ENCODE peak calls at places on chromosome 6, in seven cellular contexts. U is prostate gland, X is H1, I is adrenal gland, R is lower leg skin, K is IMR-90, J is heart left ventricle. L is an unnamed sample.

GRCh38 chr6:133337312-133337711 is 96.2 kb downstream of the EYA4 start:
- DNase-seq in I (no peak), J (no peak), R (no peak), X (no peak), U (no peak), K (peak), L (no peak)

GRCh38 chr6:145372671-145373123 is 362.6 kb downstream of the EPM2A start:
- DNase-seq in I (no peak), X (no peak), U (no peak), J (peak), K (peak), R (no peak), L (no peak)

GRCh38 chr6:148915889-148916288 is 169.1 kb downstream of the UST start:
- DNase-seq in K (no peak), R (no peak), I (no peak), U (no peak), J (no peak), X (no peak), L (no peak)

GRCh38 chr6:90411292-90411781 is 114.7 kb upstream of the BACH2 start:
- DNase-seq in K (no peak), X (no peak), R (no peak), I (no peak), J (no peak), U (no peak), L (no peak)

GRCh38 chr6:44072959-44073611 is 54.2 kb downstream of the MRPL14 start:
- DNase-seq in R (peak), U (peak), I (peak), J (peak), X (no peak), K (peak), L (peak)

GRCh38 chr6:126182650-126183311 is 157.1 kb upstream of the CENPW start:
- DNase-seq in I (no peak), J (no peak), X (no peak), R (no peak), U (no peak), K (no peak), L (no peak)

GRCh38 chr6:14824835-14825223 is 421.0 kb upstream of the JARID2 start:
- DNase-seq in J (no peak), U (no peak), K (no peak), R (no peak), X (no peak), I (no peak), L (no peak)

GRCh38 chr6:89048985-89049384 is 31.6 kb upstream of the PNRC1 start:
- DNase-seq in I (no peak), X (no peak), K (peak), U (no peak), J (no peak), R (peak), L (no peak)

GRCh38 chr6:45970326-45970725 is 45.3 kb downstream of the CLIC5 start:
- DNase-seq in X (no peak), R (no peak), U (no peak), K (no peak), J (no peak), I (no peak), L (peak)

GRCh38 chr6:19368511-19368910 is 468.7 kb upstream of the ID4 start:
- DNase-seq in I (no peak), U (no peak), K (peak), X (no peak), J (no peak), R (no peak), L (no peak)

GRCh38 chr6:125316621-125317020 is 14.9 kb upstream of the HDDC2 start:
- DNase-seq in R (no peak), K (no peak), X (no peak), U (no peak), I (no peak), J (no peak), L (no peak)

GRCh38 chr6:25138024-25138696 is 141.0 kb upstream of the CARMIL1 start:
- DNase-seq in U (peak), K (peak), X (no peak), I (peak), J (peak), R (peak), L (peak)

GRCh38 chr6:143061597-143062385 is 1.1 kb downstream of the AIG1 start:
- DNase-seq in K (peak), I (peak), R (no peak), J (no peak), X (no peak), U (no peak), L (no peak)

GRCh38 chr6:113018351-113019151 is 671.4 kb downstream of the RFPL4B start:
- DNase-seq in X (no peak), J (peak), K (peak), R (no peak), U (peak), I (peak), L (peak)

GRCh38 chr6:143555071-143555492 is 43.6 kb upstream of the FUCA2 start:
- DNase-seq in R (no peak), I (no peak), U (no peak), X (no peak), J (no peak), K (no peak), L (no peak)

GRCh38 chr6:163950159-163950558 is 535.6 kb downstream of the QKI start:
- DNase-seq in I (no peak), U (no peak), R (no peak), X (no peak), J (no peak), K (peak), L (no peak)

GRCh38 chr6:1695546-1696494 is 86.1 kb downstream of the FOXC1 start:
- DNase-seq in J (no peak), I (no peak), U (no peak), K (no peak), R (peak), X (no peak), L (no peak)

GRCh38 chr6:29014729-29015608 is 9.9 kb upstream of the ZNF311 start:
- DNase-seq in R (peak), J (no peak), K (no peak), U (no peak), X (no peak), I (no peak), L (no peak)

GRCh38 chr6:128512296-128512695 is 8.1 kb downstream of the PTPRK start:
- DNase-seq in J (no peak), X (no peak), K (no peak), I (no peak), U (no peak), R (no peak), L (no peak)

GRCh38 chr6:166612471-166612881 is 14.6 kb downstream of the RPS6KA2 start:
- DNase-seq in I (peak), R (peak), J (no peak), X (no peak), K (no peak), U (no peak), L (no peak)

GRCh38 chr6:130810307-130811030 is 16.7 kb upstream of the SMLR1 start:
- DNase-seq in I (no peak), R (no peak), U (no peak), X (no peak), K (peak), J (no peak), L (no peak)

GRCh38 chr6:29021434-29021833 is 16.3 kb upstream of the ZNF311 start:
- DNase-seq in J (no peak), I (no peak), X (no peak), K (no peak), U (no peak), R (no peak), L (no peak)

GRCh38 chr6:21597706-21598273 is 4.2 kb downstream of the SOX4 start:
- DNase-seq in K (no peak), J (no peak), U (no peak), R (no peak), X (no peak), I (no peak), L (peak)

GRCh38 chr6:43740321-43740960 is 29.6 kb upstream of the VEGFA start:
- DNase-seq in J (no peak), X (no peak), U (no peak), K (no peak), R (peak), I (peak), L (no peak)

GRCh38 chr6:7727150-7727950 is 1.5 kb downstream of the BMP6 start:
- DNase-seq in J (peak), X (no peak), U (no peak), I (no peak), R (no peak), K (no peak), L (no peak)
- TF ChIP-seq POLR2A in J (no peak), X (no peak), U (no peak), I (no peak), R (no peak), K (no peak), L (no peak)

GRCh38 chr6:81743649-81744048 is 8.8 kb downstream of the TENT5A start:
- DNase-seq in U (no peak), X (no peak), I (no peak), R (no peak), J (no peak), K (no peak), L (no peak)

GRCh38 chr6:81741689-81742088 is 10.8 kb downstream of the TENT5A start:
- DNase-seq in I (no peak), U (no peak), K (no peak), R (no peak), J (no peak), X (no peak), L (no peak)

GRCh38 chr6:81736428-81736827 is 16.1 kb downstream of the TENT5A start:
- DNase-seq in X (no peak), I (no peak), U (no peak), R (no peak), J (no peak), K (no peak), L (no peak)

GRCh38 chr6:81735756-81736380 is 16.6 kb downstream of the TENT5A start:
- DNase-seq in U (no peak), J (no peak), K (peak), I (no peak), R (no peak), X (no peak), L (no peak)

DNA sequence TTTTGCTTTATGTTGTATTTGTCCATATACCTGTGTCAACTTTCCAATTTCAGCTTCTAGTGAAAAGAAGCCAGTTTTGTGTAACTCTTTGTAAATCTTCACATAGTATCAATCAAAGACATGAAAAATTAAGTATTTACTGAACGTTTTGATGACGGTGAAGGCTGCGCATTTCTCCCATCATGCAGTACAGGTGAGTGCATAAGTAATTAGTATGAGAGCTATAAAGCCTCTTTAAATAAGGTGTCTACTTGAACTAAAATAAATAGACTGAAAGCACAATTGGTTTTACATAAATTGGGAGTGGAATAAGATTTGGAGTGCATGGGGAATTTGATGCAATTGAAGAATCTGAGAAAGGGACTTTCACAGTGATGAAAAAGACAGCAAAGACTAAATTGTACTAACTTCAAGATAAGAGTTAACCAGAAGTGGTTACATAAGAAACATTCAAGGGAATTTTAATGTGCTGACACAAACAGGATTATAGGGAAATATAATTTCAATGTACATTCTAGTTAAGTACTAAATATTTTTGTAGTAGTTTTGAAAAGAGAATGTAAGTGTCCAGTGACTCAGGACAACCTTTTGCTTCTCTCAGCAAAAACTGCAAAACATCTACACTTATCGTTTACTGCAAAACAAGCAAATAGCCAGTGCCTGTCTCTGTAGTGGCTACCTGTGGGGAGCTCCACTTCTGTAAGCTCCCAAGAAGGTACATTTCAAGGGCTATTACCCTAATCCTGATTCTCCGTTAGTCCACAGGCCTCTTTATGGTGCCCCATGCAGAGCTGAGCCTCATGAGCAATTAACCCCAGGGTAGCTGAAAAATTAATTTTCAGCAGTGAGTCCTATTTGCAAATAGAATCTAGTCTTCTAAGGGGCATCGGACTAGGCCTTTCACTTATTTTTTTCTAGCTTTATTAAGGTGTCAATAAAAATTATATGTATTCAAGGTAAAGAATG is 13.0 kb downstream of the TENT5A start:
- DNase-seq in K (no peak), X (no peak), R (no peak), I (no peak), J (no peak), U (no peak), L (no peak)
- TF ChIP-seq POLR2A in K (no peak), X (no peak), R (no peak), I (no peak), J (no peak), U (no peak), L (no peak)

GRCh38 chr6:37485259-37485658 is 14.4 kb downstream of the CCDC167 start:
- DNase-seq in I (no peak), J (no peak), U (no peak), R (no peak), K (no peak), X (no peak), L (no peak)
- TF ChIP-seq POLR2A in I (no peak), J (no peak), U (no peak), R (no peak), K (no peak), X (no peak), L (no peak)

GRCh38 chr6:151038616-151039015 is 173.1 kb downstream of the MTHFD1L start:
- DNase-seq in J (no peak), U (no peak), R (peak), I (no peak), X (no peak), K (no peak), L (no peak)
- TF ChIP-seq POLR2A in J (no peak), U (no peak), R (no peak), I (no peak), X (no peak), K (no peak), L (no peak)

GRCh38 chr6:170311696-170312095 is 5.1 kb downstream of the FAM120B start:
- DNase-seq in X (no peak), J (no peak), K (peak), R (no peak), U (no peak), I (no peak), L (no peak)

GRCh38 chr6:170308761-170309160 is 2.2 kb downstream of the FAM120B start:
- DNase-seq in K (no peak), U (no peak), I (no peak), X (no peak), R (no peak), J (no peak), L (no peak)

GRCh38 chr6:170307080-170307545 is 555 bp downstream of the FAM120B start:
- DNase-seq in U (no peak), J (no peak), K (no peak), X (no peak), R (no peak), I (no peak), L (no peak)

GRCh38 chr6:170305772-170306323 is 710 bp upstream of the FAM120B start:
- DNase-seq in U (no peak), R (no peak), J (no peak), X (no peak), I (no peak), K (no peak), L (no peak)

GRCh38 chr6:170306324-170307079 is at the start of gene FAM120B:
- DNase-seq in K (peak), I (peak), X (peak), U (peak), J (peak), R (peak), L (peak)
- TF ChIP-seq POLR2A in K (peak), I (peak), X (no peak), U (peak), J (peak), R (no peak), L (peak)

GRCh38 chr6:10578718-10579117 is 57.6 kb downstream of the GCNT2 start:
- DNase-seq in R (no peak), X (no peak), J (no peak), U (no peak), I (no peak), K (no peak), L (no peak)
- TF ChIP-seq POLR2A in R (no peak), X (no peak), J (no peak), U (no peak), I (no peak), K (no peak), L (no peak)

DNA sequence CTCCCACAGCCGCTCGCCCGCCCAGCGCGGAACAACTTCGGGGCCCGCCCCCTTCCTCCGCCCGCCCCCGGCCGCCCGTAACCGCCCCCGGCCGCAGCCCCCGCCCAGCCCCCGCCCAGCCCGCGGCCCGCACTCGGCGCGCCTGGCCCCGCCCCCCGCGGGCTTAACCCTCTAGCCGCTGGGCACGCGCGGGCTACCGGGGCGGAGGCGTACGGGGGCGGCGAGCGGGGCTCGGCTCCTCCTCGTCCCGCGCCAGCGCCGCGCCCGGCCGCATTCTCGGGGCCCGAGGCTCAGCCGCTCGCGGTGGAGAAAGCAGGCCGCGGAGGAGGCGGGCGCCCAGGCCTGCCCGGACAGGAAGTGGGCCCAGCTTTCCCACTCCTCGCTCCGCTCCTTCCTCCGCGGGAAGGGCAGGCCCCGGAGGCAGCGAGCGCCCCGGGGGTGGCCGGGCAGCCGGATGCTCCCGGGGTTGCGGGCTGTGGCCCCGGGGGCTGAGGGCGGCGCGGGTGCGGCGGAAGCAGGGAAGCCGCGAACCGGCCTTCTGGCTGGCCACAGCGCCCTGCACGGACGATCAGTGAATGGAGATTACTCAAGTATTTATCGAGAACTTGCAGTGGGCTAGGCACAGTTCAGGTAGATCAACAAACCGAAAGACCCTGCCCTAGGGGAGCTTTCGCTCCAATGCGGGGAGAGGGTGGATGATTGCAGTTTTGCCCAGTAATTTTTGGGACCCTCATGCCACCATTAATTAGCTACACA is at the start of gene TRAM2:
- DNase-seq in J (peak), X (no peak), R (peak), K (peak), I (peak), U (peak), L (peak)
- TF ChIP-seq POLR2A in J (peak), X (peak), R (no peak), K (peak), I (peak), U (peak), L (peak)

DNA sequence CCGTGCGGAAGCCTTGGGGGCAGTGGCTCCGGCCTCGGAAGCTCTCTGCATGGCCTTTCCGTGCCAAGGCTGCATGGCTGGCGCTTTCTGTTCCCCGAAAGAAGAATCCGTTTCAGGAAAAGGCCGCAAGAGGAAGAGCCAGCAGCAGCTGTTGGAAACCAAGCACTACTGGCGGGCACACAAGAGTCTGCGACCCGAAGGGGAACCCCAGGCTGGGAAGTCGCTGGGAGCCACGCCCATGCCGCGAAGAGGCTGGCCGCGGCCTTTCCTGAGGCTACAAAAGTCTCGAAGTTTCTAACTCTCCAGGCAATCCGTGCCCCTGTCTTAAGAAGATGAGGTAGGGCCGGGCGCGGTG is at the start of gene CGAS:
- DNase-seq in U (peak), J (peak), R (peak), I (peak), X (peak), K (peak), L (peak)
- TF ChIP-seq POLR2A in U (peak), J (peak), R (no peak), I (peak), X (peak), K (no peak), L (no peak)

DNA sequence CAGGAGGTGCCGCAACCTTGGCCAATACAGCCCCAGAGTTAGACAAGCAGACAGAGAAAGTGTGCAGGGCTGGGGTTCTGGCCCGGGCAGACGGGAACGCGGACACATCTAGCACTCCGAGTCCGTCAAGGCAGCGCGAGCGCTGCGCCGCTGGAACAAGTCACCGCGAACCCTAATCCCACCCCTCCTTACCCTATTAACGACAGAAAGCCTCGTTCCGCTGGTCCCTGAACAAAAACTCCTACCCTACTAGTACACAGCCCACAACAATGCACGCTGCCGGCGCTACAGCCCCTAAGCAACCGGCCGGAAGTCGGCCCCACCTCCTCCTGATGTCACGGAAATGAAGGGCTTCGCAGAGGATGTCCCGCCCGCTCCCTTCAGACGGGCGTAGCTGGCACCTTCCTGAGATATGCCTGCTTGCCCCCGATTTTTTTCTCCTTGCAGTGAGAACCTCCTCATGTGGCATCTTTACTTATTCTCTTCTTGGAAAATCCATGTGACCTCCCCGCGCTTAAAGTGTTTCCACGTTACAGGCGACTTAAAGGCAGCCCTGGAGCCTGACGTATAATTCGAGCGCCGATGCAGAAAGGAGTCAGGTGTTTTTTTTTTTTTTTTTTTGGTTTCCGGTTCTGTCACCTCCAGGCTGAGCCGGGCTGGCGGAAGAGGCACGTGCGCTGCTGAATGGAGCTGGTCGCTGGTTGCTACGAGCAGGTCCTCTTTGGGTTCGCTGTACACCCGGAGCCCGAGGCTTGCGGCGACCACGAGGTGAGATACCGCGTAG is at the start of the genes C6orf52 and PAK1IP1:
- DNase-seq in K (peak), U (peak), J (peak), I (peak), R (peak), X (peak), L (peak)
- TF ChIP-seq POLR2A in K (peak), U (peak), J (peak), I (peak), R (no peak), X (peak), L (peak)

GRCh38 chr6:73520688-73521350 is at the start of gene EEF1A1:
- DNase-seq in I (peak), R (peak), J (peak), X (peak), U (peak), K (peak), L (peak)

GRCh38 chr6:73519943-73520687 is 717 bp downstream of the EEF1A1 start:
- DNase-seq in X (no peak), I (peak), J (peak), R (peak), U (peak), K (peak), L (peak)

GRCh38 chr6:73525546-73526330 is 4.9 kb upstream of the EEF1A1 start:
- DNase-seq in R (no peak), X (no peak), K (peak), U (no peak), J (no peak), I (no peak), L (no peak)

GRCh38 chr6:73523434-73524123 is 2.7 kb upstream of the EEF1A1 start:
- DNase-seq in U (peak), X (no peak), K (peak), J (peak), R (peak), I (peak), L (peak)

GRCh38 chr6:73521351-73522254 is 771 bp upstream of the EEF1A1 start:
- DNase-seq in I (peak), K (peak), R (peak), J (peak), X (no peak), U (no peak), L (no peak)
- TF ChIP-seq POLR2A in I (peak), K (peak), R (no peak), J (no peak), X (no peak), U (no peak), L (no peak)

L was measured in transverse colon.